ENCODE peak calls at places on chromosome 12, in four cellular contexts. Q is sigmoid colon; S is lung; A is CD8-positive, alpha-beta memory T cell. F is an unnamed sample. For H3K4me1, the result is how much of the 10 kb centered on the place peaks cover.

GRCh38 chr12:123764109-123764508 is 2.0 kb downstream of the DNAH10 start:
- DNase-seq in Q (no peak), S (no peak), A (no peak), F (no peak)

GRCh38 chr12:110928700-110929099 is 8.3 kb upstream of the MYL2 start:
- DNase-seq in Q (no peak), S (no peak), A (no peak), F (no peak)

GRCh38 chr12:55743131-55743921 is 404 bp downstream of the GDF11 start:
- DNase-seq in Q (peak), S (no peak), A (peak), F (peak)

GRCh38 chr12:131105351-131105735 is 151.6 kb downstream of the ADGRD1 start:
- DNase-seq in Q (peak), S (no peak), A (no peak), F (no peak)

GRCh38 chr12:50013361-50014147 is 11.7 kb downstream of the RACGAP1 start:
- DNase-seq in Q (no peak), S (no peak), A (no peak), F (peak)

GRCh38 chr12:109606261-109607028 is 32.9 kb downstream of the MVK start:
- DNase-seq in Q (no peak), S (no peak), A (no peak), F (no peak)

GRCh38 chr12:49985981-49986380 is 13.2 kb downstream of the AQP6 start:
- DNase-seq in Q (no peak), S (no peak), A (no peak), F (no peak)

GRCh38 chr12:113587720-113588119 is 116.0 kb upstream of the LHX5 start:
- DNase-seq in Q (no peak), S (no peak), A (no peak), F (no peak)

GRCh38 chr12:40002178-40003169 is 103.4 kb downstream of the SLC2A13 start:
- DNase-seq in Q (no peak), S (no peak), A (no peak), F (no peak)

GRCh38 chr12:69065804-69066203 is 132.8 kb upstream of the CPM start:
- DNase-seq in Q (no peak), S (no peak), A (no peak), F (no peak)

GRCh38 chr12:54140958-54141388 is 47.8 kb downstream of the SMUG1 start:
- DNase-seq in Q (no peak), S (no peak), A (no peak), F (no peak)

GRCh38 chr12:6998708-6999451 is 19.4 kb downstream of the LPCAT3 start:
- DNase-seq in Q (no peak), S (no peak), A (no peak), F (no peak)

GRCh38 chr12:85179680-85180300 is 100.2 kb upstream of the ALX1 start:
- DNase-seq in Q (no peak), S (no peak), A (no peak), F (no peak)

GRCh38 chr12:49783917-49784676 is 42.7 kb downstream of the TMBIM6 start:
- DNase-seq in Q (no peak), S (no peak), A (no peak), F (no peak)

DNA sequence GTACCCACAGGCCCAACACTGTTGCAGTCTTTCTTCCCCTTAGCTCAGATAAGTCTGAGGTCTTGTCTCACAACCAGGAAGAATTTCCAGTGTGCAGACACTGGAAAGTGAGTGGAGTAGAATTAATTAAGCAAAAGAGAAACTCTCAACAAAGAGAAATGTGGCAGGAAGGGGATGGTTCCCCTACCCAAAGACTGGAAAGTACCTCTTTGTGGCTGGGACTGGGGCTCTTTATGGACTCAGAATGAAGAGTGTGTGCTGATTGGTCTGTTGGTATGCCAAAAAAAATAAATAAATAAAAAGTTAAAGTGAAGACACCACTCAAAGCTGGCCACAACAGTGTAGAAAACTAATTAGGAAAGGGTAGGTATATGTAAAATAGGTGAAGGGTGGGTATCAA is 26.4 kb downstream of the GLIPR1L1 start:
- DNase-seq in Q (no peak), S (no peak), A (no peak), F (no peak)
- H3K27ac ChIP-seq in Q (no peak), S (no peak), A (no peak), F (no peak)

GRCh38 chr12:62261876-62262275 is 1.7 kb downstream of the USP15 start:
- DNase-seq in Q (no peak), S (no peak), A (no peak), F (no peak)

GRCh38 chr12:62267026-62267425 is 6.8 kb downstream of the USP15 start:
- DNase-seq in Q (no peak), S (no peak), A (no peak), F (no peak)

GRCh38 chr12:62265511-62265910 is 5.3 kb downstream of the USP15 start:
- DNase-seq in Q (no peak), S (no peak), A (no peak), F (no peak)

GRCh38 chr12:62260733-62261683 is 804 bp downstream of the USP15 start:
- DNase-seq in Q (no peak), S (peak), A (peak), F (peak)

GRCh38 chr12:62263956-62264355 is 3.8 kb downstream of the USP15 start:
- DNase-seq in Q (no peak), S (no peak), A (no peak), F (no peak)
- H3K4me1 ChIP-seq in Q (under half), S (under half), A (half or more), F (half or more)

GRCh38 chr12:14558377-14559051 is 9.2 kb downstream of the PLBD1 start:
- DNase-seq in Q (no peak), S (no peak), A (no peak), F (no peak)
- H3K27ac ChIP-seq in Q (no peak), S (no peak), A (no peak), F (no peak)

GRCh38 chr12:57889541-57889989 is 43.0 kb upstream of the CTDSP2 start:
- DNase-seq in Q (peak), S (peak), A (no peak), F (no peak)
- H3K4me1 ChIP-seq in Q (half or more), S (under half), A (under half), F (under half)